ENCODE peak calls at places on chromosomes 16 and 17, in ten cellular contexts. O, X, J, H, Z, F, V, U, G and R are unnamed samples.
A peak's percentile ranks its signal among the peaks of the same experiment; 100 is the strongest.

GRCh38 chr17:80146121-80147034 is 550 bp downstream of the EIF4A3 start:
- DNase-seq in O (no peak), X (peak; percentile 15), J (no peak), H (no peak), Z (peak; percentile 59), F (no peak), V (no peak), U (no peak), G (peak; percentile 20), R (peak; percentile 47)

GRCh38 chr16:11395008-11395948 is 50.0 kb downstream of the RMI2 start:
- DNase-seq in O (no peak), X (no peak), J (no peak), H (no peak), Z (no peak), F (no peak), V (no peak), U (no peak), G (no peak), R (no peak)

GRCh38 chr17:14201595-14201994 is 35.1 kb downstream of the CDRT15 start:
- DNase-seq in O (peak; percentile 32), X (peak; percentile 64), J (peak; percentile 51), H (no peak), Z (no peak), F (no peak), V (no peak), U (no peak), G (no peak), R (no peak)

GRCh38 chr16:67979955-67980678 is at the start of gene DPEP3:
- DNase-seq in O (no peak), X (no peak), J (no peak), H (no peak), Z (no peak), F (no peak), V (no peak), U (no peak), G (no peak), R (no peak)

GRCh38 chr17:57577751-57578607 is 167.1 kb downstream of the CCDC182 start:
- DNase-seq in O (no peak), X (no peak), J (no peak), H (peak; percentile 15), Z (peak; percentile 72), F (peak; percentile 22), V (peak; percentile 70), U (no peak), G (no peak), R (peak; percentile 93)

GRCh38 chr17:59972778-59973177 is 8.2 kb upstream of the RNFT1 start:
- DNase-seq in O (no peak), X (no peak), J (no peak), H (no peak), Z (no peak), F (peak; percentile 3), V (no peak), U (no peak), G (peak; percentile 25), R (no peak)

GRCh38 chr16:14672403-14672971 is 21.6 kb downstream of the PLA2G10 start:
- DNase-seq in O (no peak), X (no peak), J (no peak), H (no peak), Z (no peak), F (no peak), V (no peak), U (no peak), G (peak; percentile 4), R (no peak)

GRCh38 chr16:18801197-18801972 is at the start of gene ARL6IP1:
- DNase-seq in O (peak; percentile 99), X (peak; percentile 99), J (peak; percentile 99), H (peak; percentile 98), Z (peak; percentile 99), F (peak; percentile 99), V (peak; percentile 100), U (peak; percentile 99), G (peak; percentile 98), R (peak; percentile 99)

GRCh38 chr17:57309479-57309878 is 53.2 kb downstream of the MSI2 start:
- DNase-seq in O (no peak), X (no peak), J (no peak), H (no peak), Z (no peak), F (no peak), V (no peak), U (no peak), G (no peak), R (peak; percentile 61)

GRCh38 chr17:28744104-28744801 is 442 bp downstream of the TRAF4 start:
- DNase-seq in O (peak; percentile 56), X (peak; percentile 78), J (peak; percentile 55), H (no peak), Z (no peak), F (no peak), V (peak; percentile 70), U (no peak), G (no peak), R (peak; percentile 48)

GRCh38 chr17:75487351-75488070 is 27.8 kb downstream of the CASKIN2 start:
- DNase-seq in O (no peak), X (peak; percentile 46), J (no peak), H (no peak), Z (no peak), F (no peak), V (peak; percentile 65), U (peak; percentile 81), G (no peak), R (no peak)

GRCh38 chr17:8681175-8681949 is 50.8 kb upstream of the MYH10 start:
- DNase-seq in O (no peak), X (no peak), J (no peak), H (no peak), Z (no peak), F (peak; percentile 20), V (no peak), U (no peak), G (no peak), R (no peak)